ENCODE peak calls at places on chromosomes 5 and 9, in four cellular contexts. O, M, B and R are unnamed samples.
A peak's percentile ranks its signal among the peaks of the same experiment; 100 is the strongest.

GRCh38 chr5:136191304-136192014 is 1.5 kb downstream of the SMIM32 start:
- DNase-seq in O (peak; percentile 27), M (no peak), B (no peak), R (no peak)

GRCh38 chr5:29982446-29982845 is 1211.0 kb upstream of the CDH6 start:
- DNase-seq in O (no peak), M (no peak), B (no peak), R (no peak)

GRCh38 chr5:176542135-176542595 is 5.0 kb upstream of the RNF44 start:
- DNase-seq in O (no peak), M (peak; percentile 23), B (no peak), R (no peak)

GRCh38 chr5:54722846-54723433 is 205.4 kb downstream of the SNX18 start:
- DNase-seq in O (peak; percentile 53), M (no peak), B (no peak), R (no peak)

GRCh38 chr9:128026255-128027165 is 40.6 kb downstream of the NAIF1 start:
- DNase-seq in O (no peak), M (no peak), B (no peak), R (no peak)

GRCh38 chr5:179699640-179700298 is 1.0 kb downstream of the CANX start:
- DNase-seq in O (peak; percentile 38), M (peak; percentile 34), B (no peak), R (peak; percentile 50)

GRCh38 chr5:32419791-32420190 is 24.7 kb downstream of the ZFR start:
- DNase-seq in O (peak; percentile 8), M (no peak), B (no peak), R (no peak)

GRCh38 chr5:93579561-93580386 is 1.2 kb downstream of the NR2F1-AS1 start:
- DNase-seq in O (peak; percentile 59), M (no peak), B (no peak), R (no peak)

GRCh38 chr5:141421489-141421855 is 621 bp downstream of the PCDHGA11 start:
- DNase-seq in O (peak; percentile 34), M (no peak), B (no peak), R (no peak)

GRCh38 chr9:93646640-93647178 is 70.3 kb downstream of the PHF2 start:
- DNase-seq in O (no peak), M (no peak), B (no peak), R (no peak)

GRCh38 chr5:180201051-180201987 is 7.7 kb downstream of the RASGEF1C start:
- DNase-seq in O (peak; percentile 20), M (peak; percentile 29), B (no peak), R (no peak)

GRCh38 chr9:135480071-135480941 is 724 bp downstream of the PPP1R26 start:
- DNase-seq in O (peak; percentile 21), M (no peak), B (no peak), R (no peak)

GRCh38 chr9:116939161-116939560 is 252.1 kb downstream of the TRIM32 start:
- DNase-seq in O (no peak), M (no peak), B (no peak), R (no peak)

GRCh38 chr5:24823625-24824024 is 178.8 kb upstream of the CDH10 start:
- DNase-seq in O (no peak), M (no peak), B (no peak), R (no peak)

GRCh38 chr5:32109236-32109635 is 64.9 kb downstream of the GOLPH3 start:
- DNase-seq in O (peak; percentile 14), M (no peak), B (no peak), R (no peak)

GRCh38 chr5:37834542-37835399 is 5.1 kb downstream of the GDNF start:
- DNase-seq in O (no peak), M (no peak), B (no peak), R (no peak)

GRCh38 chr9:2096376-2096970 is 81.3 kb downstream of the SMARCA2 start:
- DNase-seq in O (no peak), M (no peak), B (no peak), R (no peak)

GRCh38 chr9:135877776-135878527 is 29.4 kb downstream of the CAMSAP1 start:
- DNase-seq in O (no peak), M (no peak), B (no peak), R (no peak)

GRCh38 chr9:125996671-125997509 is 249.7 kb downstream of the PBX3 start:
- DNase-seq in O (no peak), M (no peak), B (no peak), R (no peak)

GRCh38 chr5:65861830-65862241 is 64.5 kb upstream of the ERBIN start:
- DNase-seq in O (peak; percentile 77), M (no peak), B (no peak), R (no peak)

GRCh38 chr5:41399840-41400239 is 110.6 kb downstream of the PLCXD3 start:
- DNase-seq in O (no peak), M (no peak), B (no peak), R (no peak)

GRCh38 chr5:178469011-178469974 is 120.9 kb downstream of the COL23A1 start:
- DNase-seq in O (no peak), M (no peak), B (no peak), R (no peak)

GRCh38 chr9:80615964-80616363 is 1044.2 kb downstream of the TLE4 start:
- DNase-seq in O (peak; percentile 84), M (no peak), B (no peak), R (no peak)

GRCh38 chr5:123807177-123807900 is 295.4 kb downstream of the CSNK1G3 start:
- DNase-seq in O (no peak), M (no peak), B (no peak), R (no peak)

GRCh38 chr5:10775646-10776045 is 14.6 kb upstream of the DAP start:
- DNase-seq in O (no peak), M (no peak), B (no peak), R (no peak)

GRCh38 chr5:176712546-176713297 is 65.4 kb downstream of the TSPAN17 start:
- DNase-seq in O (no peak), M (no peak), B (no peak), R (no peak)

GRCh38 chr9:91146391-91147019 is 215.2 kb downstream of the AUH start:
- DNase-seq in O (no peak), M (no peak), B (no peak), R (no peak)

GRCh38 chr9:129143461-129143927 is 32.3 kb downstream of the PTPA start:
- DNase-seq in O (peak; percentile 86), M (peak; percentile 45), B (no peak), R (no peak)

GRCh38 chr9:18544456-18544855 is 70.5 kb downstream of the ADAMTSL1 start:
- DNase-seq in O (no peak), M (no peak), B (no peak), R (no peak)

GRCh38 chr9:87742813-87743428 is 17.0 kb downstream of the CTSL start:
- DNase-seq in O (peak; percentile 21), M (no peak), B (no peak), R (no peak)

GRCh38 chr9:95757026-95757425 is 118.5 kb upstream of the ERCC6L2 start:
- DNase-seq in O (peak; percentile 88), M (no peak), B (no peak), R (no peak)

DNA sequence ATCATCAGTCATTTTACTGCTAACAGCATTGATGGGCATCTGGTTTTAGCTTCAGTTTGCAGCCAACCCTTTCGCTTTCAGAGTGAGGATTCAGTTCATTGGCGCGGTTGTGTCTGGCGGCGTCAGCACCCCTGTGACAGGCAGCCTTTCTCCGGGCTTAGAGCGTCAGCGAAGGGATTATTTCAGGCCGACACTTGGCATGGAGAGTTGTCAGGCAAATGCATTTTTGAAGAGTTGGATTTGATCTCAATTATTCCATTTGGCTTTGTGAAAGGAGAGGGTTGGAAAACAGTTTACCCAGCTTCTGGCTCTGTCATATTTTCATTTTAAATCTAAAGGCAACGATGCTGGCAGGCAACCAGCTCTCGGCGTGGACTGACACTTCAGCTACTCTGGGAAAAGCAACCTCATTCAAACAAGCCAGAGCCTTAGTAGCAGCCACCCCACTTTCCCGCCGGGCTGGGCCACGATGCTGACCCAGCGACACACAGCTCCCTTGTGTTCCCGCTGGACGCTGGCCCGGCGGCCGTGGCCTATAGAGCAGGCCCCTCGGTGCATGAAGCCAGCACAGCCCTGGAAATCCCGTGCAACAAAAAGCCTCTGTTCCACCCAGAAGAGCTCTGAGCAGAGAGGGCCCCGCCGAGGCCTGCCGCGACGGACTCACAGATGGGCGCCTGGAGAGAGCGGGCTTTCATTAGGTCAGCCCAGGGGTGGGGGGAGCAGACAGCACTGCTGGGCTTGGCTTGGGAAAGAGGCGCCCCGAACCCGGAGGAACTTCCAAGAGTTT is 28.9 kb upstream of the LPCAT1 start:
- DNase-seq in O (peak; percentile 36), M (no peak), B (no peak), R (peak; percentile 77)
- H3K27ac ChIP-seq in O (no peak overlapping the region), M (no peak overlapping the region), B (no peak overlapping the region), R (no peak overlapping the region)

DNA sequence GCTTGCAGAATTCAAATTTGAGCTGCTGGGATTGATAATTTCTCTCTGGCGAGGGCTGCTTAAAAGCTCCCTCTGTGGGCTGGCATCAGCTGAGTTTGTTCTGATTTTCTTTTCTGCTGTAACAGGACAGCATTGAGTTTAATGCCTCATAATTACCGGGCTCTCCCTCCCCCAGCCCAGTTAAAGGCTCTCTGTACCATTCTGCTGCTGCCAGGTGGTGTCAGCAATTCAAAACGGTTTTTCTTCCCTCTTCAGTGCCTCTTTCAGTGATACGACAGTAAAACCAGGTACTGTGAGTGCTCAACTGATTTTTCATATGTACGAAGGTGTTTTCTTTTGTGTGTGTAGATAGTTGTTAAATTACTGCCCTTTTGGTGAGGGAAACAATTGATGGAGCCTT is 509.3 kb upstream of the CTNND2 start:
- DNase-seq in O (no peak), M (no peak), B (no peak), R (no peak)
- H3K27ac ChIP-seq in O (no peak overlapping the region), M (no peak overlapping the region), B (no peak overlapping the region), R (no peak overlapping the region)

GRCh38 chr9:99948482-99948881 is 42.0 kb downstream of the STX17 start:
- DNase-seq in O (no peak), M (no peak), B (no peak), R (no peak)

GRCh38 chr9:99948896-99949295 is 42.4 kb downstream of the STX17 start:
- DNase-seq in O (no peak), M (peak; percentile 16), B (no peak), R (no peak)

GRCh38 chr9:99955606-99956005 is 49.2 kb downstream of the STX17 start:
- DNase-seq in O (no peak), M (no peak), B (no peak), R (no peak)

GRCh38 chr9:99954841-99955240 is 48.4 kb downstream of the STX17 start:
- DNase-seq in O (no peak), M (no peak), B (no peak), R (no peak)

GRCh38 chr9:99954108-99954507 is 47.7 kb downstream of the STX17 start:
- DNase-seq in O (no peak), M (no peak), B (no peak), R (no peak)
- H3K27ac ChIP-seq in O (no peak overlapping the region), M (no peak overlapping the region), B (no peak overlapping the region), R (no peak overlapping the region)

DNA sequence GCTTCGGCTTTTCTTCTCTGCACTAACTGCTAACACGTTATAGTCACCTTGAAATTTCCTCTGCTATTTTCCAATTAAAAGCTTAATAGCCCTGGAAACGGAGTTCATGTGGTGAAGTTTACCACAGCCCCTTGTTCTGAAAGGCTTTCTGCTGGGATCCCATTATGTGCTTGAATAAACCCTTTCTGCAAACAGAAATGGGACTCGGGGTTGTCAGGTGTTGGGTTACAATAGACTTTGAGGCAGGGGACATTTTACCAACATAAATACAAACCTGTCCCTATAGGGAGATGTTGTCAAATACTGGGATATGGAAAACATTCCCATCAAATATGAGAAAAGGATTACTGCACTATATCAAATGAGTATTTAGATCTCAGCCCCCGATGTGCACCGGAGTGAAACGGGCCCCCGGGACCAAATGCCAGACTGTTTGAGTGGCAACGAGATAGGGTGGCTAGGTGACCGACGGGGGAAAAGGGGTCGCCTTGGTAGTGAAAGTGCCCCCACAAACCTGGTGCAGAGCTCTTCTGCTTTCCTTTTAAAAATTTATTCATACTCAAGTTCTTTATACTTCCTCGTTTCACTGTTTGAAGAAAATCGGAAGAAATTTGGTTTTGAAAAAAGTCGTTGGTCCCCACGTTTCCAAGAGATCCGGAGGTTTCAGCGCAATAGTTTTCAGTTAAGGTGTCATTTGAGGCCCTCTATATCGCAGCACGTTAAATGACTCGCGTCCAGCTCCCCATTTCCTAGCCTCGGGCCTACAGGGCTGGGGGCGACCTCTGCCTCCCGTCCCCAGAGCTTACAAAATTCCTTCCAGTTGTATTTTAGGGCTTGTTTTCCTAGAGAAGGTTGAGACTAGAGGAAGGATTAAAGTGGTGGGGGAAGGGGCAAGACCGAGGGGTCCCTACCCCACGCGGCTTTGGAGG is 2.1 kb upstream of the DMRT3 start:
- DNase-seq in O (no peak), M (no peak), B (no peak), R (no peak)
- H3K27ac ChIP-seq in O (no peak overlapping the region), M (no peak overlapping the region), B (no peak overlapping the region), R (no peak overlapping the region)